ENCODE peak calls at places on chromosomes 6 and 20, in seven cellular contexts. S, F, B, N, T, A and E are unnamed samples.

GRCh38 chr6:167569879-167570278 is 245.0 kb downstream of the TTLL2 start:
- DNase-seq in T (no peak), A (no peak), F (no peak), N (no peak), S (no peak), B (no peak), E (no peak)

GRCh38 chr20:5065489-5066383 is 54.0 kb downstream of the PCNA start:
- DNase-seq in B (peak; percentile 71), S (peak; percentile 91), T (peak; percentile 51), N (peak; percentile 94), A (no peak), F (peak; percentile 13), E (no peak)

GRCh38 chr20:62914970-62915457 is 11.3 kb downstream of the DIDO1 start:
- DNase-seq in N (peak; percentile 28), F (peak; percentile 36), B (no peak), S (no peak), A (no peak), T (no peak), E (no peak)

GRCh38 chr6:50927816-50928215 is 109.1 kb downstream of the TFAP2B start:
- DNase-seq in A (no peak), B (no peak), S (no peak), F (no peak), T (no peak), N (peak; percentile 92), E (no peak)

GRCh38 chr6:163741743-163742363 is 327.3 kb downstream of the QKI start:
- DNase-seq in N (no peak), F (no peak), B (no peak), S (no peak), A (no peak), T (no peak), E (no peak)

GRCh38 chr6:25138697-25139051 is 140.5 kb upstream of the CARMIL1 start:
- DNase-seq in T (no peak), B (no peak), F (no peak), N (no peak), S (no peak), A (no peak), E (no peak)

GRCh38 chr20:57244221-57244585 is 22.2 kb downstream of the BMP7 start:
- DNase-seq in F (no peak), T (no peak), A (no peak), N (no peak), S (no peak), B (no peak), E (no peak)

GRCh38 chr6:39347906-39348585 is 25.5 kb upstream of the KCNK16 start:
- DNase-seq in F (peak; percentile 73), B (peak; percentile 75), N (peak; percentile 24), T (peak; percentile 79), S (peak; percentile 20), A (peak; percentile 60), E (no peak)

GRCh38 chr20:24993337-24994185 is 1.0 kb upstream of the APMAP start:
- DNase-seq in N (no peak), A (no peak), B (no peak), F (no peak), S (no peak), T (no peak), E (peak; percentile 15)

GRCh38 chr20:31691646-31692275 is 30.9 kb downstream of the BCL2L1 start:
- DNase-seq in T (no peak), N (no peak), F (no peak), B (no peak), A (no peak), S (no peak), E (peak; percentile 86)

GRCh38 chr6:21342496-21342895 is 251.1 kb upstream of the SOX4 start:
- DNase-seq in B (no peak), S (no peak), T (no peak), F (no peak), A (no peak), N (no peak), E (no peak)

GRCh38 chr20:62358728-62359490 is 8.2 kb downstream of the LAMA5 start:
- DNase-seq in B (no peak), T (no peak), S (no peak), N (no peak), F (no peak), A (no peak), E (no peak)

GRCh38 chr6:55445648-55446204 is 118.5 kb downstream of the GFRAL start:
- DNase-seq in F (no peak), S (no peak), A (no peak), B (no peak), T (no peak), N (no peak), E (no peak)

GRCh38 chr6:44620922-44621321 is 233.4 kb downstream of the CDC5L start:
- DNase-seq in F (no peak), T (no peak), N (no peak), B (no peak), S (no peak), A (no peak), E (no peak)

GRCh38 chr6:95576218-95576617 is 1.1 kb upstream of the MANEA start:
- DNase-seq in B (no peak), S (no peak), N (no peak), T (no peak), F (no peak), A (no peak), E (peak; percentile 17)

GRCh38 chr6:143539723-143540122 is 28.2 kb upstream of the FUCA2 start:
- DNase-seq in F (no peak), T (no peak), A (no peak), N (no peak), S (no peak), B (peak; percentile 37), E (no peak)

GRCh38 chr6:33962186-33962585 is 158.4 kb upstream of the MLN start:
- DNase-seq in A (no peak), N (no peak), S (no peak), B (no peak), T (no peak), F (no peak), E (peak; percentile 27)

GRCh38 chr6:163001341-163001740 is 273.6 kb downstream of the PACRG start:
- DNase-seq in S (no peak), T (no peak), F (no peak), B (no peak), A (no peak), N (no peak), E (no peak)

GRCh38 chr20:59810376-59811187 is 122.9 kb downstream of the SYCP2 start:
- DNase-seq in A (no peak), N (no peak), S (no peak), T (peak; percentile 16), F (no peak), B (peak; percentile 0), E (no peak)

GRCh38 chr20:63577317-63577894 is 3.4 kb upstream of the HELZ2 start:
- DNase-seq in F (peak; percentile 64), T (peak; percentile 30), S (no peak), B (no peak), A (no peak), N (no peak), E (peak; percentile 7)

GRCh38 chr6:133837801-133838349 is 51.0 kb upstream of the TCF21 start:
- DNase-seq in T (peak; percentile 20), S (no peak), N (no peak), F (peak; percentile 9), B (peak; percentile 48), A (peak; percentile 54), E (peak; percentile 53)

GRCh38 chr6:148435386-148435785 is 92.7 kb downstream of the SASH1 start:
- DNase-seq in B (no peak), S (no peak), N (no peak), A (no peak), F (no peak), T (no peak), E (no peak)

GRCh38 chr20:25282034-25282781 is 34.3 kb downstream of the PYGB start:
- DNase-seq in T (peak; percentile 11), F (no peak), A (no peak), B (no peak), N (no peak), S (no peak), E (no peak)

GRCh38 chr20:6058684-6059295 is 4.9 kb upstream of the LRRN4 start:
- DNase-seq in N (no peak), F (no peak), B (peak; percentile 27), S (no peak), A (no peak), T (no peak), E (no peak)

GRCh38 chr6:11398451-11399326 is 138.9 kb upstream of the TMEM170B start:
- DNase-seq in T (no peak), N (no peak), B (no peak), A (no peak), F (no peak), S (no peak), E (no peak)

GRCh38 chr6:110813813-110814487 is 1.3 kb downstream of the CDK19 start:
- DNase-seq in A (no peak), N (no peak), T (peak; percentile 24), F (no peak), B (peak; percentile 11), S (no peak), E (no peak)

GRCh38 chr20:23010096-23010495 is 25.0 kb upstream of the SSTR4 start:
- DNase-seq in B (no peak), N (no peak), F (no peak), S (no peak), T (no peak), A (no peak), E (no peak)

GRCh38 chr6:95846652-95847051 is 169.1 kb upstream of the FUT9 start:
- DNase-seq in B (no peak), S (no peak), N (no peak), T (no peak), F (no peak), A (no peak), E (no peak)